ENCODE peak calls at places on chromosomes 7 and 10, in four cellular contexts. T is activated CD8-positive, alpha-beta memory T cell treated with anti-CD3 and anti-CD28 coated beads for 1 hour; Y is right cardiac atrium; N is NB4. E is an unnamed sample.

GRCh38 chr7:21960922-21961321 is 15.2 kb upstream of the CDCA7L start:
- DNase-seq in T (no peak), N (no peak), Y (no peak), E (no peak)

GRCh38 chr7:29764227-29764626 is 42.1 kb upstream of the WIPF3 start:
- DNase-seq in Y (no peak), N (no peak), T (no peak), E (no peak)

GRCh38 chr10:114384181-114384580 is 20.1 kb downstream of the AFAP1L2 start:
- DNase-seq in N (no peak), Y (peak), T (no peak), E (no peak)

GRCh38 chr7:130272456-130273080 is 5.9 kb downstream of the CPA2 start:
- DNase-seq in N (peak), T (no peak), Y (peak), E (no peak)

GRCh38 chr7:138979226-138979979 is 1.8 kb downstream of the KIAA1549 start:
- DNase-seq in T (no peak), N (peak), Y (no peak), E (no peak)

GRCh38 chr7:492714-493065 is 27.0 kb downstream of the PDGFA start:
- DNase-seq in N (no peak), T (no peak), Y (peak), E (peak)

GRCh38 chr10:100267237-100268104 is at the start of gene CWF19L1:
- DNase-seq in Y (peak), T (peak), N (peak), E (peak)

GRCh38 chr7:85475476-85475875 is 288.6 kb upstream of the SEMA3D start:
- DNase-seq in T (no peak), Y (no peak), N (no peak), E (no peak)

GRCh38 chr7:38211940-38212339 is 33.9 kb downstream of the STARD3NL start:
- DNase-seq in T (no peak), N (no peak), Y (peak), E (no peak)